ENCODE peak calls at places on chromosomes 6 and 20, in six cellular contexts. One of them, this sample, is unnamed.

GRCh38 chr20:50814438-50815161 is 19.7 kb downstream of the BCAS4 start:
- DNase-seq in ovary: no peak
- DNase-seq in upper lobe of left lung: no peak
- DNase-seq in kidney: peak; percentile 35
- DNase-seq in left ventricle myocardium inferior: no peak
- DNase-seq in lower lobe of right lung: no peak
- DNase-seq in this sample: no peak

GRCh38 chr6:36326351-36326995 is 10.2 kb downstream of the BNIP5 start:
- DNase-seq in kidney: peak; percentile 91
- DNase-seq in upper lobe of left lung: no peak
- DNase-seq in left ventricle myocardium inferior: no peak
- DNase-seq in lower lobe of right lung: no peak
- DNase-seq in ovary: no peak
- DNase-seq in this sample: no peak

GRCh38 chr20:61719691-61720347 is 345.9 kb downstream of the TAF4 start:
- DNase-seq in ovary: peak; percentile 35
- DNase-seq in kidney: no peak
- DNase-seq in left ventricle myocardium inferior: no peak
- DNase-seq in lower lobe of right lung: no peak
- DNase-seq in upper lobe of left lung: no peak
- DNase-seq in this sample: no peak

GRCh38 chr6:112457891-112458290 is 110.8 kb downstream of the RFPL4B start:
- DNase-seq in upper lobe of left lung: no peak
- DNase-seq in left ventricle myocardium inferior: no peak
- DNase-seq in kidney: no peak
- DNase-seq in ovary: no peak
- DNase-seq in lower lobe of right lung: no peak
- DNase-seq in this sample: no peak

GRCh38 chr6:119296036-119297035 is 53.2 kb downstream of the MAN1A1 start:
- DNase-seq in upper lobe of left lung: no peak
- DNase-seq in ovary: no peak
- DNase-seq in kidney: no peak
- DNase-seq in lower lobe of right lung: no peak
- DNase-seq in left ventricle myocardium inferior: no peak
- DNase-seq in this sample: no peak

GRCh38 chr6:140979642-140980091 is 1153.1 kb upstream of the GJE1 start:
- DNase-seq in ovary: peak; percentile 46
- DNase-seq in upper lobe of left lung: no peak
- DNase-seq in kidney: no peak
- DNase-seq in left ventricle myocardium inferior: no peak
- DNase-seq in lower lobe of right lung: no peak
- DNase-seq in this sample: no peak

GRCh38 chr20:61937146-61937962 is 128.3 kb downstream of the TAF4 start:
- DNase-seq in kidney: peak; percentile 28
- DNase-seq in upper lobe of left lung: no peak
- DNase-seq in lower lobe of right lung: peak; percentile 27
- DNase-seq in ovary: no peak
- DNase-seq in left ventricle myocardium inferior: peak; percentile 4
- DNase-seq in this sample: no peak

GRCh38 chr6:94099072-94099471 is 679.7 kb upstream of the EPHA7 start:
- DNase-seq in kidney: no peak
- DNase-seq in lower lobe of right lung: no peak
- DNase-seq in left ventricle myocardium inferior: no peak
- DNase-seq in ovary: no peak
- DNase-seq in upper lobe of left lung: no peak
- DNase-seq in this sample: no peak

GRCh38 chr6:101398716-101399626 is 5.5 kb downstream of the GRIK2 start:
- DNase-seq in upper lobe of left lung: peak; percentile 12
- DNase-seq in kidney: peak; percentile 51
- DNase-seq in ovary: no peak
- DNase-seq in left ventricle myocardium inferior: no peak
- DNase-seq in lower lobe of right lung: no peak
- DNase-seq in this sample: no peak

GRCh38 chr6:35468980-35469710 is 944 bp downstream of the RPL10A start:
- DNase-seq in left ventricle myocardium inferior: no peak
- DNase-seq in lower lobe of right lung: no peak
- DNase-seq in kidney: peak; percentile 84
- DNase-seq in ovary: peak; percentile 66
- DNase-seq in upper lobe of left lung: peak; percentile 87
- DNase-seq in this sample: no peak

GRCh38 chr6:45832063-45832462 is 183.6 kb downstream of the CLIC5 start:
- DNase-seq in kidney: no peak
- DNase-seq in lower lobe of right lung: no peak
- DNase-seq in ovary: no peak
- DNase-seq in left ventricle myocardium inferior: no peak
- DNase-seq in upper lobe of left lung: no peak
- DNase-seq in this sample: no peak

GRCh38 chr6:45830441-45831139 is 185.1 kb downstream of the CLIC5 start:
- DNase-seq in kidney: no peak
- DNase-seq in lower lobe of right lung: no peak
- DNase-seq in left ventricle myocardium inferior: no peak
- DNase-seq in upper lobe of left lung: no peak
- DNase-seq in ovary: no peak
- DNase-seq in this sample: no peak

GRCh38 chr6:45822864-45823263 is 192.8 kb downstream of the CLIC5 start:
- DNase-seq in kidney: no peak
- DNase-seq in left ventricle myocardium inferior: no peak
- DNase-seq in upper lobe of left lung: no peak
- DNase-seq in ovary: no peak
- DNase-seq in lower lobe of right lung: no peak
- DNase-seq in this sample: no peak

GRCh38 chr6:45829873-45830272 is 185.8 kb downstream of the CLIC5 start:
- DNase-seq in left ventricle myocardium inferior: no peak
- DNase-seq in kidney: no peak
- DNase-seq in ovary: no peak
- DNase-seq in lower lobe of right lung: no peak
- DNase-seq in upper lobe of left lung: no peak
- DNase-seq in this sample: no peak

GRCh38 chr6:45827952-45828530 is 187.6 kb downstream of the CLIC5 start:
- DNase-seq in lower lobe of right lung: no peak
- DNase-seq in ovary: no peak
- DNase-seq in kidney: no peak
- DNase-seq in left ventricle myocardium inferior: no peak
- DNase-seq in upper lobe of left lung: no peak
- DNase-seq in this sample: no peak
- H3K9me3 ChIP-seq in lower lobe of right lung: no peaks in the 10 kb centered on the region
- H3K9me3 ChIP-seq in ovary: no peaks in the 10 kb centered on the region
- H3K9me3 ChIP-seq in kidney: no peaks in the 10 kb centered on the region
- H3K9me3 ChIP-seq in left ventricle myocardium inferior: peaks cover 7% of the 10 kb centered on the region
- H3K9me3 ChIP-seq in upper lobe of left lung: peaks cover 6% of the 10 kb centered on the region
- H3K9me3 ChIP-seq in this sample: no peaks in the 10 kb centered on the region

GRCh38 chr20:59663513-59663890 is 59.2 kb downstream of the PHACTR3 start:
- DNase-seq in lower lobe of right lung: no peak
- DNase-seq in kidney: no peak
- DNase-seq in ovary: no peak
- DNase-seq in upper lobe of left lung: peak; percentile 43
- DNase-seq in left ventricle myocardium inferior: no peak
- DNase-seq in this sample: no peak
- H3K9me3 ChIP-seq in lower lobe of right lung: peaks cover 6% of the 10 kb centered on the region
- H3K9me3 ChIP-seq in kidney: peaks cover 1% of the 10 kb centered on the region
- H3K9me3 ChIP-seq in ovary: peaks cover 1% of the 10 kb centered on the region
- H3K9me3 ChIP-seq in upper lobe of left lung: peaks cover 9% of the 10 kb centered on the region
- H3K9me3 ChIP-seq in left ventricle myocardium inferior: peaks cover 12% of the 10 kb centered on the region
- H3K9me3 ChIP-seq in this sample: no peaks in the 10 kb centered on the region

DNA sequence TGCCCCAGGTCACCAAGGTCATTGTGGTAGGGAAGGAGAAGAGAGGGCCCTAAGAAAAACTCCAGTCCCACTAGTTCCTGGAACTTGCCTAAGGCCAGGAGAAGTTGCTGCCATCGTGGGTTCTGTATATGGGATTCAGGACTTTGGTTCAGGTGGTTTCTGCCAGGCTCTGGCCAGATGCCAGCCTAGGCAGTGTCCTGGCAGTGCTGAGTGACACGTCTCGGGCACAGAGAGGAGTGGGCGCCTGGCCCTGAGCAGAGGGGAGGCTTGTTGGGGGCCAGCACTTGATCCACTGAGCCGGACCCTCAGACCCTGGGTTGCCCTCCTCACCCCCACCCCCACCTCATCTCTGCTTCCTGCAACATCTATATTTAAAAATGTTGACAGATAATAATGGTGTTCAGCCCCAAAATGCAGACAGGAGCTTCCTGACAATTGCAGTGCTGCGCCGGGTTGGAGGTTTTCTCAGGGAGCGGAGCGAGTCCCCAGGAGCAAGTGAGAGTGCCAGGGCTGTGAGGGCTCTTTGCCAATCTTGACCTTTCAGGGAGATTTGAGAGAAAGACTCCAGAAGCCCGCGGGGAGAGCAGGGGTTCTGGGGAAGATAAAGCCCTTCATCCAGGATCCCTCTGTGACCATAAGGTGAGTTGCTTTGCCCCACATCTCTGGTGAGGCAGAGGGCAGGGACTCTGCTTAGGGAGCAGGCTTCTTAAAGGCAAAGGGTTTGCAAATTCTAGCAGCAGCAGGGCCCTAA is 72.0 kb downstream of the PHACTR3 start:
- DNase-seq in left ventricle myocardium inferior: no peak
- DNase-seq in ovary: no peak
- DNase-seq in lower lobe of right lung: no peak
- DNase-seq in kidney: no peak
- DNase-seq in upper lobe of left lung: no peak
- DNase-seq in this sample: no peak
- H3K9me3 ChIP-seq in left ventricle myocardium inferior: no peaks in the 10 kb centered on the region
- H3K9me3 ChIP-seq in ovary: no peaks in the 10 kb centered on the region
- H3K9me3 ChIP-seq in lower lobe of right lung: no peaks in the 10 kb centered on the region
- H3K9me3 ChIP-seq in kidney: no peaks in the 10 kb centered on the region
- H3K9me3 ChIP-seq in upper lobe of left lung: no peaks in the 10 kb centered on the region
- H3K9me3 ChIP-seq in this sample: no peaks in the 10 kb centered on the region

GRCh38 chr20:56200456-56200855 is 48.1 kb upstream of the MC3R start:
- DNase-seq in upper lobe of left lung: no peak
- DNase-seq in ovary: no peak
- DNase-seq in lower lobe of right lung: no peak
- DNase-seq in left ventricle myocardium inferior: no peak
- DNase-seq in kidney: no peak
- DNase-seq in this sample: no peak

GRCh38 chr20:56205350-56205749 is 43.2 kb upstream of the MC3R start:
- DNase-seq in upper lobe of left lung: no peak
- DNase-seq in ovary: no peak
- DNase-seq in left ventricle myocardium inferior: no peak
- DNase-seq in kidney: no peak
- DNase-seq in lower lobe of right lung: no peak
- DNase-seq in this sample: no peak

GRCh38 chr20:56207656-56208055 is 40.9 kb upstream of the MC3R start:
- DNase-seq in lower lobe of right lung: no peak
- DNase-seq in kidney: no peak
- DNase-seq in left ventricle myocardium inferior: no peak
- DNase-seq in ovary: no peak
- DNase-seq in upper lobe of left lung: no peak
- DNase-seq in this sample: no peak

GRCh38 chr20:56204206-56204605 is 44.3 kb upstream of the MC3R start:
- DNase-seq in lower lobe of right lung: no peak
- DNase-seq in upper lobe of left lung: peak; percentile 13
- DNase-seq in ovary: no peak
- DNase-seq in kidney: no peak
- DNase-seq in left ventricle myocardium inferior: no peak
- DNase-seq in this sample: no peak

GRCh38 chr20:56202493-56203077 is 45.9 kb upstream of the MC3R start:
- DNase-seq in lower lobe of right lung: no peak
- DNase-seq in left ventricle myocardium inferior: no peak
- DNase-seq in ovary: no peak
- DNase-seq in kidney: no peak
- DNase-seq in upper lobe of left lung: no peak
- DNase-seq in this sample: no peak
- H3K9me3 ChIP-seq in lower lobe of right lung: peaks cover 15% of the 10 kb centered on the region
- H3K9me3 ChIP-seq in left ventricle myocardium inferior: peaks cover 25% of the 10 kb centered on the region
- H3K9me3 ChIP-seq in ovary: no peaks in the 10 kb centered on the region
- H3K9me3 ChIP-seq in kidney: peaks cover 17% of the 10 kb centered on the region
- H3K9me3 ChIP-seq in upper lobe of left lung: peaks cover 14% of the 10 kb centered on the region
- H3K9me3 ChIP-seq in this sample: no peaks in the 10 kb centered on the region

GRCh38 chr6:159390384-159390783 is 221.2 kb downstream of the FNDC1 start:
- DNase-seq in upper lobe of left lung: no peak
- DNase-seq in left ventricle myocardium inferior: peak; percentile 29
- DNase-seq in ovary: no peak
- DNase-seq in lower lobe of right lung: no peak
- DNase-seq in kidney: no peak
- DNase-seq in this sample: no peak

GRCh38 chr6:159395614-159396013 is 226.4 kb downstream of the FNDC1 start:
- DNase-seq in left ventricle myocardium inferior: no peak
- DNase-seq in ovary: no peak
- DNase-seq in upper lobe of left lung: peak; percentile 26
- DNase-seq in lower lobe of right lung: no peak
- DNase-seq in kidney: no peak
- DNase-seq in this sample: no peak

GRCh38 chr6:159389695-159390094 is 220.5 kb downstream of the FNDC1 start:
- DNase-seq in kidney: no peak
- DNase-seq in left ventricle myocardium inferior: no peak
- DNase-seq in upper lobe of left lung: no peak
- DNase-seq in ovary: no peak
- DNase-seq in lower lobe of right lung: no peak
- DNase-seq in this sample: no peak
- H3K9me3 ChIP-seq in kidney: no peaks in the 10 kb centered on the region
- H3K9me3 ChIP-seq in left ventricle myocardium inferior: peaks cover 4% of the 10 kb centered on the region
- H3K9me3 ChIP-seq in upper lobe of left lung: no peaks in the 10 kb centered on the region
- H3K9me3 ChIP-seq in ovary: no peaks in the 10 kb centered on the region
- H3K9me3 ChIP-seq in lower lobe of right lung: no peaks in the 10 kb centered on the region
- H3K9me3 ChIP-seq in this sample: no peaks in the 10 kb centered on the region

DNA sequence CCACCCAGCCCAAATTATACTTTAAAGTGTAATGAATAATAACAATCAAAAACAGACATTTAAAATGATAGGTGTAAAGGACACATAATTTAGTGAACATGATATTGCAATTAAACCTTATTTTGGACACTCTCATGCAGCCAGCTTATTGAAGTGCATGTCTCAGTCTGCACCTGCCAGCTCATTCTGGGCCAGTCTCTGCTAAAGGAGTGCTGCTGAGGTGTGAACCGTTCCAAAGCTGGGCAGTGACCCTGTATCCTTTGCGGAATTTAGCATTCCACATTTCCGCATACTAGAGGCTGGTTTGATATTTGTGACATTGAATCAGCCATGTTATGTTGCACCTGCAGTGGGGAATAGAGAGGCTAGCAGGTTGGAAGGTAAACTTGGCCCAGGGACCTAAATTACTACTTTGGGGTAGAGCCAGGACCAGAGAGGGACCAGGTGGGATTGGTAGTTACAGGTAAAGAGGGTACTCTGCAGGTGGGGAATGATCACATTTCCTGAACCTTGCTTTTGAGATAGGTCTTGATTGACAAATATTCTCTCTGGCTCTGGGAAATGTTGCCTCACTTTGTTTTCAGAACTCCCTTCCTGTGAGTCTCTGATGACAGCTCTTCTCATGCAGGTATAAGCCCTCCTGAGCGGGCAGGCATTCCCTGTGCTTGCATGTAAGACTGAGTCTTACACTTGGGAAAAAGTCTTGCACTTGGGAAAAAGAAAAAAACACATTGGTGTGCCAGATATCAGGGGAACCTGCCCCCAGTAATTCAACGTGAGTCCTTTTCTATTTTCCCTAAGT is 26.2 kb downstream of the TULP4 start:
- DNase-seq in left ventricle myocardium inferior: no peak
- DNase-seq in upper lobe of left lung: no peak
- DNase-seq in ovary: no peak
- DNase-seq in kidney: no peak
- DNase-seq in lower lobe of right lung: no peak
- DNase-seq in this sample: no peak
- H3K9me3 ChIP-seq in left ventricle myocardium inferior: peaks cover under 1% of the 10 kb centered on the region
- H3K9me3 ChIP-seq in upper lobe of left lung: no peaks in the 10 kb centered on the region
- H3K9me3 ChIP-seq in ovary: no peaks in the 10 kb centered on the region
- H3K9me3 ChIP-seq in kidney: no peaks in the 10 kb centered on the region
- H3K9me3 ChIP-seq in lower lobe of right lung: no peaks in the 10 kb centered on the region
- H3K9me3 ChIP-seq in this sample: no peaks in the 10 kb centered on the region